ENCODE peak calls at places on chromosomes 5 and 9, in nine cellular contexts. D is H54, K is vagina, N is heart left ventricle, T is stomach, A is GM12891, G is testis, U is Peyer's patch, Z is A549. E is an unnamed sample.
A peak's percentile ranks its signal among the peaks of the same experiment; 100 is the strongest.

GRCh38 chr5:148179234-148179824 is 11.0 kb downstream of the SPINK14 start:
- DNase-seq in Z (no peak), T (no peak), A (no peak), D (no peak), U (no peak), N (no peak), K (no peak), G (no peak), E (peak; percentile 9)

GRCh38 chr5:143898914-143899591 is 87.1 kb downstream of the HMHB1 start:
- DNase-seq in N (no peak), A (no peak), G (no peak), Z (no peak), U (no peak), K (no peak), T (no peak), D (no peak), E (no peak)

GRCh38 chr5:132019857-132020555 is 8.5 kb upstream of the ACSL6 start:
- DNase-seq in A (no peak), K (no peak), D (no peak), N (no peak), U (no peak), Z (no peak), G (peak; percentile 7), T (peak; percentile 25), E (no peak)

GRCh38 chr5:37825334-37825915 is 14.4 kb downstream of the GDNF start:
- DNase-seq in G (no peak), U (no peak), K (no peak), Z (no peak), D (no peak), A (no peak), N (no peak), T (no peak), E (no peak)

GRCh38 chr5:114857951-114858401 is 311.7 kb downstream of the TRIM36 start:
- DNase-seq in A (no peak), U (no peak), G (no peak), T (no peak), D (no peak), K (no peak), Z (no peak), N (no peak), E (no peak)

GRCh38 chr5:163658702-163659567 is 153.5 kb downstream of the MAT2B start:
- DNase-seq in Z (no peak), U (no peak), A (no peak), K (no peak), D (no peak), G (no peak), T (no peak), N (no peak), E (no peak)

GRCh38 chr5:135834639-135835529 is at the start of gene SLC25A48:
- DNase-seq in K (peak; percentile 79), G (no peak), U (peak; percentile 86), D (no peak), N (no peak), A (peak; percentile 70), Z (peak; percentile 87), T (peak; percentile 40), E (peak; percentile 82)

GRCh38 chr9:107172160-107172978 is 110.7 kb upstream of the RAD23B start:
- DNase-seq in K (no peak), G (peak; percentile 88), D (peak; percentile 60), N (peak; percentile 74), Z (peak; percentile 35), U (peak; percentile 73), A (peak; percentile 27), T (peak; percentile 77), E (peak; percentile 75)

GRCh38 chr5:115274584-115274983 is 11.9 kb upstream of the PGGT1B start:
- DNase-seq in D (no peak), A (no peak), T (no peak), K (no peak), U (no peak), Z (no peak), G (no peak), N (no peak), E (no peak)

GRCh38 chr5:75847561-75848021 is 130.4 kb upstream of the POC5 start:
- DNase-seq in K (no peak), G (no peak), N (no peak), A (peak; percentile 25), D (no peak), Z (no peak), T (no peak), U (no peak), E (no peak)

GRCh38 chr5:65382582-65382981 is 99.1 kb downstream of the ADAMTS6 start:
- DNase-seq in K (no peak), D (no peak), T (no peak), N (no peak), G (no peak), A (no peak), U (no peak), Z (no peak), E (no peak)

GRCh38 chr9:33154368-33154767 is 12.8 kb downstream of the B4GALT1 start:
- DNase-seq in N (no peak), K (no peak), T (no peak), D (no peak), U (no peak), Z (no peak), G (no peak), A (no peak), E (no peak)

GRCh38 chr5:170497311-170498038 is 6.3 kb upstream of the KCNIP1 start:
- DNase-seq in U (no peak), K (no peak), A (no peak), N (no peak), D (no peak), G (peak; percentile 51), Z (no peak), T (no peak), E (no peak)

GRCh38 chr9:79149585-79149984 is 422.2 kb upstream of the TLE4 start:
- DNase-seq in G (no peak), N (no peak), D (no peak), A (no peak), K (no peak), U (no peak), Z (no peak), T (no peak), E (no peak)

GRCh38 chr9:99782962-99783718 is 38.5 kb upstream of the NR4A3 start:
- DNase-seq in G (no peak), Z (no peak), U (no peak), D (no peak), T (no peak), K (no peak), A (no peak), N (no peak), E (no peak)

GRCh38 chr5:88872971-88873370 is 10.0 kb downstream of the MEF2C start:
- DNase-seq in U (no peak), N (no peak), A (no peak), T (no peak), G (no peak), Z (no peak), D (no peak), K (no peak), E (no peak)
- TF ChIP-seq POLR2A in U (no peak), N (no peak), A (peak; percentile 53), T (no peak), G (no peak), Z (no peak), D (no peak), K (no peak), E (no peak)

GRCh38 chr9:136885950-136886578 is at the start of gene TRAF2:
- DNase-seq in U (peak; percentile 99), D (peak; percentile 100), T (peak; percentile 99), N (peak; percentile 99), Z (peak; percentile 99), K (no peak), A (peak; percentile 100), G (peak; percentile 98), E (peak; percentile 98)
- TF ChIP-seq POLR2A in U (peak; percentile 74), D (peak; percentile 90), T (no peak), N (peak; percentile 85), Z (peak; percentile 93), K (peak; percentile 4), A (peak; percentile 83), G (no peak), E (peak; percentile 56)

GRCh38 chr5:122845253-122846050 is at the start of gene SNX24:
- DNase-seq in Z (peak; percentile 81), K (no peak), U (peak; percentile 95), G (peak; percentile 83), A (peak; percentile 77), T (peak; percentile 86), N (peak; percentile 93), D (peak; percentile 73), E (peak; percentile 87)
- TF ChIP-seq POLR2A in Z (peak; percentile 73), K (no peak), U (peak; percentile 56), G (no peak), A (no peak), T (no peak), N (peak; percentile 58), D (peak; percentile 79), E (peak; percentile 70)

GRCh38 chr5:150641006-150641570 is 628 bp downstream of the SYNPO start:
- DNase-seq in U (no peak), A (no peak), K (no peak), D (no peak), Z (peak; percentile 56), G (peak; percentile 69), N (peak; percentile 82), T (no peak), E (no peak)
- TF ChIP-seq POLR2A in U (no peak), A (no peak), K (no peak), D (no peak), Z (no peak), G (no peak), N (no peak), T (no peak), E (no peak)

E was measured in body of pancreas.